ENCODE peak calls at places on chromosomes 3 and 15, in four cellular contexts. Z, X, C and G are unnamed samples.

GRCh38 chr3:85808750-85809149 is 850.0 kb downstream of the CADM2 start:
- DNase-seq in Z (no peak), X (no peak), C (no peak), G (no peak)

GRCh38 chr15:74823324-74823723 is 3.1 kb upstream of the CPLX3 start:
- DNase-seq in Z (no peak), X (no peak), C (no peak), G (no peak)

GRCh38 chr3:12622335-12622734 is 41.6 kb downstream of the RAF1 start:
- DNase-seq in Z (no peak), X (no peak), C (no peak), G (no peak)

GRCh38 chr3:192303235-192303634 is 424.1 kb downstream of the FGF12 start:
- DNase-seq in Z (no peak), X (no peak), C (peak), G (no peak)

GRCh38 chr15:25849431-25849921 is 13.7 kb downstream of the ATP10A start:
- DNase-seq in Z (peak), X (no peak), C (no peak), G (no peak)

GRCh38 chr3:183527421-183527979 is 28.0 kb downstream of the KLHL6 start:
- DNase-seq in Z (no peak), X (no peak), C (no peak), G (no peak)

GRCh38 chr3:39671600-39671999 is 137.8 kb upstream of the MYRIP start:
- DNase-seq in Z (no peak), X (no peak), C (no peak), G (no peak)

GRCh38 chr3:148379763-148380162 is 317.9 kb upstream of the AGTR1 start:
- DNase-seq in Z (peak), X (peak), C (no peak), G (no peak)

GRCh38 chr3:171790898-171791694 is 19.2 kb downstream of the PLD1 start:
- DNase-seq in Z (peak), X (no peak), C (no peak), G (no peak)

GRCh38 chr3:193951859-193952258 is 184.1 kb upstream of the HES1 start:
- DNase-seq in Z (peak), X (no peak), C (no peak), G (no peak)

GRCh38 chr3:51718547-51719412 is 11.9 kb downstream of the GRM2 start:
- DNase-seq in Z (peak), X (peak), C (peak), G (no peak)

GRCh38 chr15:51735611-51736010 is 1.8 kb downstream of the LYSMD2 start:
- DNase-seq in Z (no peak), X (no peak), C (no peak), G (no peak)

GRCh38 chr3:191328383-191328962 is 721 bp upstream of the CCDC50 start:
- DNase-seq in Z (peak), X (no peak), C (no peak), G (no peak)

GRCh38 chr15:39789736-39790135 is 7.1 kb upstream of the FSIP1 start:
- DNase-seq in Z (no peak), X (no peak), C (no peak), G (no peak)

GRCh38 chr3:57009367-57009766 is 51.1 kb upstream of the SPATA12 start:
- DNase-seq in Z (no peak), X (no peak), C (no peak), G (peak)

GRCh38 chr15:57213783-57214366 is 162.4 kb upstream of the CGNL1 start:
- DNase-seq in Z (peak), X (peak), C (no peak), G (no peak)

GRCh38 chr15:32893412-32893811 is 175.6 kb downstream of the GREM1 start:
- DNase-seq in Z (no peak), X (no peak), C (no peak), G (no peak)

GRCh38 chr3:180615954-180616353 is 14.0 kb downstream of the TTC14 start:
- DNase-seq in Z (no peak), X (peak), C (no peak), G (no peak)

GRCh38 chr15:90425726-90426346 is 37.8 kb downstream of the IQGAP1 start:
- DNase-seq in Z (peak), X (no peak), C (no peak), G (no peak)

GRCh38 chr3:20930034-20930433 is 744.0 kb upstream of the SGO1 start:
- DNase-seq in Z (peak), X (peak), C (no peak), G (no peak)
- TF ChIP-seq CTCF in Z (peak), X (peak), C (peak), G (no peak)

GRCh38 chr3:179347383-179348194 is at the start of gene MFN1:
- DNase-seq in Z (peak), X (peak), C (peak), G (peak)

GRCh38 chr3:179348325-179349013 is 960 bp downstream of the MFN1 start:
- DNase-seq in Z (no peak), X (no peak), C (no peak), G (no peak)

DNA sequence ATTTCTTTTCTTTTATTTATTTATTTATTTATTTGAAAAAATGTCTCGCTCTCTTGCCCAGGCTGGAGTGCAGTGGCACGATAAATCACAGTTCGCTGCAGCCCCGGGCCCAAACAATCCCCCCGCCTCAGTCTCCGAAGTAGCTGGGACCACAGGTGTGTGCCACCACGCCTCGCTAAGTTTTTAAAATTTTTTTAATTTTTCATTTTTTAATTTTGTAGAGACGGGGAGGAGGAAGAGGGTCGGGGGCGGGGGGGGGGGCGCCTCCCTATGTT is 464 bp upstream of the MFN1 start:
- DNase-seq in Z (no peak), X (no peak), C (no peak), G (no peak)
- H3K27ac ChIP-seq in Z (peak), X (peak), C (peak), G (peak)

GRCh38 chr15:43329960-43330779 is at the start of gene LCMT2:
- DNase-seq in Z (peak), X (peak), C (peak), G (peak)
- TF ChIP-seq CTCF in Z (no peak), X (no peak), C (no peak), G (no peak)

DNA sequence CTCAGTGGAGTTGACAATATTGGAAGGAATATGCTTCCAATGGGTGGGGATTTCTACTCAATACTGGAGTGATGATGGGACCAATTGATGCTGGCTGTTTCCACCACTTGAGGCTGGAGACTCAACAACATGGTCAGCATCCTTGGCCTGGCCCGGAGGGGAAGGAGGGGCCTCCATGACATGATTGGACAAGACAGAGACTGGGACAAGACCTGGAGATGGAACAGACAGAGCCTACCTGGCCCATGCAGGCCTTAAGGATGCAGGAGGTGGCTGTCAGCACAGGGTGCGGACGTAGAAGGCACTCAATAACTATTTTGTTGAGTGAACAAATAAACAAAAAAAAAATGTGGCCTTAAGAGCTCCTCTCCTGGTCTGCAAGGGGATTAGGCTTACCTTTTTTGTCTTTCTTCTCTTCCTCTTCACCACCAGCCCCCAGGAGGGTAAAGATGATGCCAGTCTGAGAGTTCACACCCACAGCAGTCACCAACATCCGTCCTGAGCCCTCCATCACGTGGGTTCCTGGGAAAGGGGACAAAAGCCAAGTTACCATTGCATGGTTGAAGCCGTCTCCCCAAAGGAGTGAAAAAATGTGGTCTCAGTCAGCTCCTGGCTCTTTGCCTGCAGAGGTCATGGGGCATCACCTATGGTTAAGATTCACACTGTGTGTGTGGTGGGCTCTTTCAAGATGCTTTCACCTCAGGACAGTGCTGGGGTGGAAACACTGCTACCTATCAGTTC is 67.1 kb upstream of the SEC13 start:
- DNase-seq in Z (peak), X (peak), C (no peak), G (no peak)
- H3K27ac ChIP-seq in Z (no peak), X (no peak), C (no peak), G (no peak)

GRCh38 chr15:44726136-44726535 is 10.2 kb upstream of the TRIM69 start:
- DNase-seq in Z (peak), X (no peak), C (no peak), G (no peak)

GRCh38 chr15:44728576-44729393 is 7.5 kb upstream of the TRIM69 start:
- DNase-seq in Z (peak), X (peak), C (peak), G (peak)

GRCh38 chr15:44729394-44729913 is 6.9 kb upstream of the TRIM69 start:
- DNase-seq in Z (no peak), X (no peak), C (peak), G (no peak)

GRCh38 chr15:44727462-44728231 is 8.7 kb upstream of the TRIM69 start:
- DNase-seq in Z (no peak), X (no peak), C (no peak), G (no peak)

GRCh38 chr15:44726568-44727461 is 9.5 kb upstream of the TRIM69 start:
- DNase-seq in Z (peak), X (no peak), C (no peak), G (no peak)
- TF ChIP-seq CTCF in Z (peak), X (no peak), C (no peak), G (no peak)